ENCODE peak calls at places on chromosomes 5 and 9, in four cellular contexts. C, X, R and I are unnamed samples.

GRCh38 chr5:23105021-23105420 is 251.9 kb upstream of the CDH12 start:
- DNase-seq in C (no peak), X (no peak), R (no peak), I (no peak)

GRCh38 chr9:120868676-120869359 is 8.2 kb downstream of the PHF19 start:
- DNase-seq in C (peak; percentile 99), X (peak; percentile 99), R (peak; percentile 77), I (peak; percentile 100)

GRCh38 chr5:310941-311434 is 10.5 kb upstream of the AHRR start:
- DNase-seq in C (no peak), X (no peak), R (no peak), I (no peak)

GRCh38 chr9:130919559-130920145 is 19.4 kb downstream of the FIBCD1 start:
- DNase-seq in C (no peak), X (no peak), R (no peak), I (peak; percentile 54)

GRCh38 chr5:122661496-122662180 is 113.2 kb upstream of the SNX2 start:
- DNase-seq in C (no peak), X (no peak), R (no peak), I (no peak)

GRCh38 chr9:126376903-126377342 is 50.3 kb downstream of the MVB12B start:
- DNase-seq in C (no peak), X (no peak), R (no peak), I (no peak)

GRCh38 chr9:75047506-75047905 is 19.4 kb upstream of the CARNMT1 start:
- DNase-seq in C (no peak), X (no peak), R (no peak), I (no peak)

GRCh38 chr5:172721455-172722308 is 49.3 kb downstream of the DUSP1 start:
- DNase-seq in C (no peak), X (no peak), R (no peak), I (peak; percentile 55)

GRCh38 chr9:38287420-38287985 is 105.0 kb upstream of the ALDH1B1 start:
- DNase-seq in C (no peak), X (no peak), R (no peak), I (no peak)

GRCh38 chr9:130030821-130031481 is 12.0 kb downstream of the FNBP1 start:
- DNase-seq in C (no peak), X (no peak), R (no peak), I (no peak)

GRCh38 chr5:17411436-17411835 is 86.6 kb upstream of the TAF11L2 start:
- DNase-seq in C (no peak), X (no peak), R (no peak), I (no peak)

GRCh38 chr5:57175586-57175985 is 1.7 kb downstream of the GPBP1 start:
- DNase-seq in C (peak; percentile 42), X (no peak), R (no peak), I (no peak)

GRCh38 chr9:77020438-77021264 is 1.2 kb downstream of the FOXB2 start:
- DNase-seq in C (no peak), X (no peak), R (no peak), I (no peak)

GRCh38 chr5:95664204-95664786 is 17.7 kb downstream of the RFESD start:
- DNase-seq in C (peak; percentile 18), X (no peak), R (peak; percentile 11), I (no peak)
- TF ChIP-seq CTCF in C (peak; percentile 77), X (no peak), R (peak; percentile 66), I (peak; percentile 76)

DNA sequence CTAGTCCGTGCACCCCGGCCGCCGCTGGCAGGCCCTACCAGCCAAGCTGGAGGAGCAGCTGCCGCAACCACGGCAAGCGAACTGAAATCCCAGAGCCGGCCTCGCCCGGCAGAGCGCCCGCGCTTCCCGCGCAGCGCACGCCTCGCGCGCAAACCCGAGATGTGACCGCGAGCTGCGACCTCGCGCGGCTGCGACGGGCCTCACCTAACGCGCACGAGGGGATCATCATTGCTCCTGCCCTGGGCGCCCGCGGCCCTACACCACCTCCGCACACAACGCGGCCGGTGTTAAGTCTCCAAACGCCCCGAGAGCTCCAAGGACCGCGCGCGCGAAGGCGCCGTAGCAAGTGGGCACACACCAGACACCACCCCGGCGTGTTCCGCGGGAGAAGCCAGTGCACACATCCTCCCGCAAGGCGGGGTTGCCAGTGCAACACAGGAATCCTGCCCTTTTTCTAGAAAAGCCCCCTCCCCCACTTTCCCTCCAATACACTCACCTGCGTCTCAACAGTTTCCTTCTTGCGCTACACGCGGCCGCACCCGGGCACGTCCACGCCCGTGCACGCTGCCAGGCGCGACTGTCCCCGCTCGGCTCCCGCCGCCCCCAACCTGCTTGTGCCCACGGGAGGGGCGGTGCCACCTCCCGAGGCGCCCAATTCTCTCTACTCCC is 5.2 kb downstream of the ELAVL2 start:
- DNase-seq in C (no peak), X (no peak), R (no peak), I (peak; percentile 79)
- TF ChIP-seq POLR2AphosphoS5 in C (no peak), X (no peak), R (no peak), I (no peak)

DNA sequence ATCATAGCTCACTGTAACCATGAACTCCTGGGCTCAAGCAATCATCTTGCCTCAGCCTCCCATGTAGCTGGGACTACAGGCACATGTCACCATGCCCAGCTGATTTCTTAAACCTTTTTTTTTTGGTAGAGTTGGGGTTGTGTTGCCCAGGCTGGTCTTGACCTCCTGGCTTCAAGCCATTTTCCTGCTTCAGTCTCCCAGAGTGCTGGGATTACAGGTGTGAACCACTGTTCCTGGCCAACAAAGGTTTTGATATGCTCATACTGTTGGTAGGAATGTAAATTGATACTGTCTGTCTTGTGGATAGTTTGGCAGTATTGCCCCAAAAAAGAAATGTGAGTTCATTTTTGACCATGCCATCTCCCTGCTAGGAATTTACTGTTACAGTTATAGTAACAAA is 77.4 kb upstream of the TMEM171 start:
- DNase-seq in C (no peak), X (no peak), R (no peak), I (no peak)
- TF ChIP-seq EP300 in C (no peak), X (no peak), R (no peak), I (no peak)

DNA sequence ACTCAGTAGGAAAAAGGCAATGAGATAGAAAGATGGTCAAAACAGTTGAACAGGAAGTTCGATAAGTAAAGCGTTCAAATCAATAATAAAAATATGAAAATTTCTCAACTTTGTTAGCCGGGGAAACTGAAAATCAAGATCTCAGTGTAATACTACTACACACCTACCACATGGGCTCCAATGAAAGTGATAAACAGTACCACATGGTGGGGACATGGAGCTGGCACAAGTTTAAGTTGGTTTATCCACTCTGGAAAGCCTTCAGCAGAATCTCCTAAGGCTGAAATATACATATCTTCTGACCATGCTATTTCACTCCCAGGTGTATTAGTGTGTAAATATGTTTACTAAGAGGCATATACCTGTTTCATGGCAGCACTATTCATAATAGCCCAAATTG is 126.8 kb downstream of the NXNL2 start:
- DNase-seq in C (no peak), X (no peak), R (no peak), I (no peak)
- TF ChIP-seq CTCF in C (no peak), X (no peak), R (no peak), I (no peak)